ENCODE peak calls at places on chromosomes 3 and 15, in eight cellular contexts. M, P, Y, J, N, C, F and L are unnamed samples.

GRCh38 chr3:138070006-138070405 is 45.4 kb downstream of the DZIP1L start:
- DNase-seq in M (no peak), J (no peak), C (no peak), F (no peak), P (no peak), Y (no peak), N (no peak), L (no peak)

GRCh38 chr15:89375093-89376062 is 40.8 kb upstream of the POLG start:
- DNase-seq in M (no peak), Y (no peak), F (no peak), P (no peak), J (no peak), C (no peak), N (no peak), L (no peak)

GRCh38 chr15:45914425-45914824 is 279.6 kb downstream of the SQOR start:
- DNase-seq in F (no peak), Y (no peak), M (no peak), N (no peak), C (no peak), J (no peak), P (no peak), L (no peak)

GRCh38 chr15:48869966-48870365 is 8.0 kb upstream of the EID1 start:
- DNase-seq in Y (no peak), F (no peak), M (no peak), P (no peak), N (no peak), J (no peak), C (no peak), L (no peak)

GRCh38 chr15:85474700-85475316 is 94.4 kb downstream of the AKAP13 start:
- DNase-seq in N (no peak), M (no peak), F (no peak), J (no peak), P (no peak), C (no peak), Y (no peak), L (no peak)

GRCh38 chr15:42137461-42138261 is 18.8 kb downstream of the PLA2G4F start:
- DNase-seq in P (no peak), J (no peak), Y (no peak), N (peak), F (no peak), C (no peak), M (no peak), L (no peak)

GRCh38 chr3:152157337-152157736 is 111.4 kb upstream of the MBNL1 start:
- DNase-seq in Y (no peak), C (no peak), N (no peak), F (no peak), J (no peak), P (no peak), M (no peak), L (no peak)

GRCh38 chr3:33911525-33912322 is 113.3 kb downstream of the PDCD6IP start:
- DNase-seq in N (peak), F (no peak), M (no peak), P (no peak), C (no peak), J (no peak), Y (peak), L (no peak)

GRCh38 chr15:62649793-62650420 is 392.6 kb upstream of the TPM1 start:
- DNase-seq in N (peak), Y (peak), P (peak), F (no peak), J (peak), C (no peak), M (no peak), L (no peak)

GRCh38 chr3:45915518-45916231 is 27.6 kb upstream of the CXCR6 start:
- DNase-seq in M (no peak), F (peak), N (peak), Y (no peak), C (no peak), P (peak), J (no peak), L (peak)

GRCh38 chr3:166425900-166426611 is 588.8 kb upstream of the BCHE start:
- DNase-seq in J (no peak), F (no peak), P (no peak), M (peak), N (no peak), Y (peak), C (no peak), L (no peak)

GRCh38 chr15:70545526-70545925 is 217.8 kb downstream of the UACA start:
- DNase-seq in P (no peak), F (no peak), N (no peak), M (no peak), Y (no peak), J (no peak), C (no peak), L (no peak)

GRCh38 chr3:67601919-67602608 is 52.3 kb downstream of the SUCLG2 start:
- DNase-seq in Y (no peak), P (no peak), M (no peak), F (no peak), N (no peak), C (no peak), J (no peak), L (no peak)

GRCh38 chr15:87816811-87817210 is 439.7 kb downstream of the NTRK3 start:
- DNase-seq in F (no peak), Y (no peak), N (peak), J (no peak), M (no peak), P (no peak), C (no peak), L (no peak)

GRCh38 chr3:47009225-47010049 is 30.0 kb downstream of the NBEAL2 start:
- DNase-seq in F (peak), P (peak), J (peak), M (peak), Y (no peak), N (peak), C (peak), L (peak)

GRCh38 chr3:112653881-112654300 is 12.9 kb upstream of the CCDC80 start:
- DNase-seq in C (no peak), Y (no peak), F (no peak), M (no peak), N (peak), J (no peak), P (no peak), L (no peak)